ENCODE peak calls at places on chromosomes 2 and 18, in four cellular contexts. Q is K562, F is HepG2, X is GM12878. K is an unnamed sample.
A peak's percentile ranks its signal among the peaks of the same experiment; 100 is the strongest.

GRCh38 chr2:29923110-29923721 is 1.8 kb upstream of the ALK start:
- DNase-seq in Q (peak; percentile 68), F (peak; percentile 68), X (no peak), K (peak; percentile 69)

GRCh38 chr2:122205637-122206036 is 450.2 kb downstream of the TSN start:
- DNase-seq in Q (no peak), F (no peak), X (no peak), K (no peak)

GRCh38 chr18:54503495-54503894 is 87.5 kb upstream of the DYNAP start:
- DNase-seq in Q (no peak), F (no peak), X (no peak), K (no peak)

GRCh38 chr2:239225456-239225855 is 175.4 kb downstream of the HDAC4 start:
- DNase-seq in Q (no peak), F (no peak), X (no peak), K (no peak)

GRCh38 chr18:25830787-25831186 is 259.6 kb downstream of the SS18 start:
- DNase-seq in Q (no peak), F (peak; percentile 2), X (no peak), K (no peak)

GRCh38 chr2:132627542-132627941 is 42.5 kb downstream of the LYPD1 start:
- DNase-seq in Q (no peak), F (no peak), X (no peak), K (no peak)

GRCh38 chr2:131580187-131580586 is 52.5 kb downstream of the CCDC74A start:
- DNase-seq in Q (no peak), F (no peak), X (no peak), K (no peak)

GRCh38 chr2:151297882-151298281 is 8.4 kb upstream of the NMI start:
- DNase-seq in Q (no peak), F (no peak), X (peak; percentile 32), K (no peak)

GRCh38 chr2:8624855-8625398 is 56.9 kb upstream of the ID2 start:
- DNase-seq in Q (no peak), F (peak; percentile 82), X (no peak), K (no peak)

GRCh38 chr2:236949089-236949935 is 136.4 kb upstream of the COPS8 start:
- DNase-seq in Q (no peak), F (no peak), X (no peak), K (no peak)

GRCh38 chr2:134142903-134143302 is 111.0 kb upstream of the MGAT5 start:
- DNase-seq in Q (no peak), F (no peak), X (no peak), K (no peak)

GRCh38 chr2:172106128-172106961 is 3.6 kb upstream of the DLX2 start:
- DNase-seq in Q (no peak), F (peak; percentile 59), X (no peak), K (peak; percentile 73)

GRCh38 chr2:213316001-213316735 is 31.9 kb downstream of the SPAG16 start:
- DNase-seq in Q (no peak), F (no peak), X (no peak), K (no peak)

GRCh38 chr18:56196495-56197225 is 441.7 kb downstream of the TXNL1 start:
- DNase-seq in Q (no peak), F (no peak), X (no peak), K (no peak)

GRCh38 chr2:147374410-147374811 is 470.4 kb upstream of the ACVR2A start:
- DNase-seq in Q (no peak), F (no peak), X (no peak), K (no peak)

GRCh38 chr2:207930747-207931146 is 94.6 kb downstream of the PLEKHM3 start:
- DNase-seq in Q (no peak), F (no peak), X (no peak), K (no peak)

GRCh38 chr2:159798376-159798724 is 342 bp upstream of the CD302 start:
- DNase-seq in Q (no peak), F (peak; percentile 48), X (no peak), K (no peak)

GRCh38 chr2:236167297-236168109 is 683 bp downstream of the GBX2 start:
- DNase-seq in Q (peak; percentile 58), F (no peak), X (no peak), K (peak; percentile 50)

GRCh38 chr2:240818543-240819403 is 1.2 kb downstream of the KIF1A start:
- DNase-seq in Q (no peak), F (no peak), X (no peak), K (peak; percentile 72)

GRCh38 chr2:60644942-60645341 is 91.5 kb upstream of the BCL11A start:
- DNase-seq in Q (no peak), F (no peak), X (no peak), K (no peak)

GRCh38 chr2:234355052-234355720 is 141.7 kb downstream of the ARL4C start:
- DNase-seq in Q (no peak), F (no peak), X (no peak), K (no peak)

GRCh38 chr2:31297751-31298150 is 63.8 kb downstream of the EHD3 start:
- DNase-seq in Q (no peak), F (no peak), X (no peak), K (no peak)

GRCh38 chr2:110718990-110719389 is 13.4 kb upstream of the ACOXL start:
- DNase-seq in Q (no peak), F (no peak), X (no peak), K (no peak)

GRCh38 chr2:240935101-240935876 is 29.2 kb downstream of the CROCC2 start:
- DNase-seq in Q (no peak), F (no peak), X (no peak), K (peak; percentile 8)

GRCh38 chr2:234996467-234997270 is 44.9 kb downstream of the SH3BP4 start:
- DNase-seq in Q (no peak), F (peak; percentile 86), X (no peak), K (peak; percentile 80)

GRCh38 chr2:101995019-101995418 is 3.3 kb downstream of the IL1R2 start:
- DNase-seq in Q (no peak), F (no peak), X (no peak), K (no peak)

DNA sequence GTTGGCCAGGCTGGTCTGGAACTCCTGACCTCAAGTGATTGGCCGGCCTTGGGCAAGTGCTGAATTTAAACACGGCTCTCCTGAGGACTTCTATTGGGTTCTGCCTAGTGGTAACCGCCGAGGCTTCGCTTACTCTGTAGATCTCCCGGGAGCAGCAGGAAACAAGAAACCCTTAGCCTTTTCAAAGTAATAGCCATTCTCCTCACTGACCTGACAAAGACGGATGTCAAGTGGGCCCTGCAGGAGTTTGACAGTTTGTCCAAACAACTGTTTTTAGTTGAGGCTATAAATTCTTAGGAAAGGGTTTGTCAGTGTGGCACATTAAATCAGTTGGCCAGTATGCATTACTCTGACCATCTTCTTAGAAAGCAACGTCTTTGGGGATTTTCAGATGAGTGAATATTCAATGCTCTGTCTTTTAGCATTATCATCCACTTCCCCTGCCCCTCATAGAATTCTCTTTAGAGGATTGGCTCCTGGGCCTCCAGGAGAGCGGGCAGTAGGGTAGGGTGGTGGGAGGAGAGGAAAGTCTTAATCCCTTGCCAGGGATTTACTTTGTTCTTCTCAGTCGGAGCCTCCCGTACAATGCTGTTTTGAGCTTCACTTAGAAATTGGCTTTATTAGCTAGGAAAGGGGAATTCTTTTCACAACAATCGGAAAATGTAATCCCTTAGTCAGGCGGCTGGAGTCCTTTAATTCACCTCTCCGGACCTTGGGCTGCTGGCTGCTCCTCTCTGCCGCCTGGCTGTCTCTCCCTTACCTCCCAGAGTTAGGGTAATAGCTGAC is 13.3 kb upstream of the C18orf32 start:
- DNase-seq in Q (no peak), F (no peak), X (no peak), K (no peak)
- TF ChIP-seq CBFB in Q (no peak), F (no peak), X (no peak), K (no peak)

GRCh38 chr2:48912110-48912509 is 156.6 kb upstream of the LHCGR start:
- DNase-seq in Q (no peak), F (no peak), X (no peak), K (no peak)
- TF ChIP-seq CTCF in Q (no peak), F (peak; percentile 38), X (no peak), K (no peak)

GRCh38 chr2:149692837-149693518 is 105.4 kb upstream of the MMADHC start:
- DNase-seq in Q (no peak), F (no peak), X (no peak), K (no peak)
- TF ChIP-seq CBFB in Q (no peak), F (no peak), X (no peak), K (no peak)

DNA sequence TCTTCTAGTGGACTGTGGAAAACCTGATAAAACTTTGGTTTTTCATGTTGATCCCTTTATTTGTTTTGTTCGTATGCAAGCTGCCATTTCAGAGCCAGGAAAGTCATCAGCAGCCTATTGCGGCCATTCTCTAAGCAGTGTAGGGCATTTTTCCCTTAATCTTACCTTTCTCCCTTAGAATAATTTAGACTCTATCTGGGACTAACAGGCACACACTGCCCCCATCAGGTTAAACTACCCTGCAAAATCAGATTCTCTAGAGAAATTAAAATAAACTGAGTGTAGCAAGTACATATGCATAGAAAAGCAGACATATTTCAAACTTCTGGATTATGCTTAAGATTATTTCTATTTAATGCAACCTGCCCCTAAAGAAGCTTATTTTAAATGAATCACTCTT is 347.4 kb downstream of the METTL4 start:
- DNase-seq in Q (no peak), F (peak; percentile 11), X (no peak), K (peak; percentile 15)
- TF ChIP-seq CTCF in Q (peak; percentile 55), F (peak; percentile 54), X (peak; percentile 25), K (no peak)

GRCh38 chr18:46624127-46624526 is 32.9 kb downstream of the LOXHD1 start:
- DNase-seq in Q (no peak), F (no peak), X (no peak), K (no peak)

GRCh38 chr18:46622451-46622850 is 34.6 kb downstream of the LOXHD1 start:
- DNase-seq in Q (no peak), F (no peak), X (no peak), K (no peak)

GRCh38 chr18:46622999-46623398 is 34.0 kb downstream of the LOXHD1 start:
- DNase-seq in Q (no peak), F (no peak), X (peak; percentile 2), K (no peak)

GRCh38 chr18:46625069-46625468 is 32.0 kb downstream of the LOXHD1 start:
- DNase-seq in Q (no peak), F (no peak), X (no peak), K (no peak)

DNA sequence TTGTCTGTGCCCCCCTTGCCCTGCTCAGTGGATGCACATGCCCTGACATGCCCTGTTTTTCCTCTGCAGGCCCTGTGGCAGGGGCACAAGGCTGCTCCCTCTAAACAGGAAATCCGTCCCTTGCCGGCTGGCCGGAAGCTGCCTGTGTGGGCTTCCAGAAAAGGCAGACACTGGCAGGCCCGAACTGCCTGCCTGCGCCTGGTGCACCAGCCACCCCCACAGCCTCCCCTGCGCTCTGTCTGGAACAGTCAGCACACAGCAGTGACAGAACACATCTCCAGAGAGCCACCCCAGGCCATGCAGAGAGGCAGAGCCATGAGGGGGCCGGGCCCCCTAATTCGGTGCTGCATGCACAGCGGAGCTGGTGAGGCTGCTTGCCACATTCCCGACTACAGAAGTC is 33.5 kb downstream of the LOXHD1 start:
- DNase-seq in Q (no peak), F (no peak), X (no peak), K (no peak)
- TF ChIP-seq CBFB in Q (no peak), F (no peak), X (no peak), K (no peak)

K was measured in WTC11.